ENCODE peak calls at places on chromosomes 7 and 10, in five cellular contexts. One of them, this sample, is unnamed.

GRCh38 chr10:107019154-107019553 is 145.4 kb downstream of the SORCS1 start:
- DNase-seq in thyroid gland: no peak
- DNase-seq in adrenal gland: no peak
- DNase-seq in right lobe of liver: no peak
- DNase-seq in ovary: no peak
- DNase-seq in this sample: no peak

GRCh38 chr10:101570764-101571572 is 17.1 kb downstream of the POLL start:
- DNase-seq in thyroid gland: no peak
- DNase-seq in adrenal gland: no peak
- DNase-seq in right lobe of liver: no peak
- DNase-seq in ovary: no peak
- DNase-seq in this sample: no peak

GRCh38 chr7:24137338-24137737 is 146.7 kb upstream of the NPY start:
- DNase-seq in thyroid gland: no peak
- DNase-seq in adrenal gland: no peak
- DNase-seq in right lobe of liver: no peak
- DNase-seq in ovary: no peak
- DNase-seq in this sample: no peak

GRCh38 chr10:11687779-11688447 is 54.3 kb upstream of the ECHDC3 start:
- DNase-seq in thyroid gland: no peak
- DNase-seq in adrenal gland: no peak
- DNase-seq in right lobe of liver: no peak
- DNase-seq in ovary: no peak
- DNase-seq in this sample: peak

GRCh38 chr7:7183833-7184463 is 1.6 kb downstream of the C1GALT1 start:
- DNase-seq in thyroid gland: no peak
- DNase-seq in adrenal gland: no peak
- DNase-seq in right lobe of liver: no peak
- DNase-seq in ovary: no peak
- DNase-seq in this sample: no peak

GRCh38 chr10:126533644-126534043 is 136.8 kb downstream of the C10orf90 start:
- DNase-seq in thyroid gland: no peak
- DNase-seq in adrenal gland: no peak
- DNase-seq in right lobe of liver: no peak
- DNase-seq in ovary: no peak
- DNase-seq in this sample: peak

GRCh38 chr10:96513686-96514551 is at the start of gene TLL2:
- DNase-seq in thyroid gland: peak
- DNase-seq in adrenal gland: peak
- DNase-seq in right lobe of liver: peak
- DNase-seq in ovary: peak
- DNase-seq in this sample: peak

GRCh38 chr10:124390788-124391187 is 27.9 kb downstream of the OAT start:
- DNase-seq in thyroid gland: no peak
- DNase-seq in adrenal gland: no peak
- DNase-seq in right lobe of liver: no peak
- DNase-seq in ovary: no peak
- DNase-seq in this sample: no peak

GRCh38 chr7:73678862-73679261 is 4.4 kb downstream of the DNAJC30 start:
- DNase-seq in thyroid gland: peak
- DNase-seq in adrenal gland: no peak
- DNase-seq in right lobe of liver: no peak
- DNase-seq in ovary: no peak
- DNase-seq in this sample: no peak

GRCh38 chr10:130021373-130021950 is 57.4 kb upstream of the EBF3 start:
- DNase-seq in thyroid gland: no peak
- DNase-seq in adrenal gland: no peak
- DNase-seq in right lobe of liver: no peak
- DNase-seq in ovary: no peak
- DNase-seq in this sample: no peak

GRCh38 chr7:1059200-1060091 is 15.1 kb downstream of the GPR146 start:
- DNase-seq in thyroid gland: peak
- DNase-seq in adrenal gland: no peak
- DNase-seq in right lobe of liver: peak
- DNase-seq in ovary: no peak
- DNase-seq in this sample: peak

GRCh38 chr7:5229451-5230271 is 39.6 kb downstream of the WIPI2 start:
- DNase-seq in thyroid gland: no peak
- DNase-seq in adrenal gland: no peak
- DNase-seq in right lobe of liver: peak
- DNase-seq in ovary: no peak
- DNase-seq in this sample: no peak

GRCh38 chr7:41582116-41582515 is 120.8 kb downstream of the INHBA start:
- DNase-seq in thyroid gland: no peak
- DNase-seq in adrenal gland: no peak
- DNase-seq in right lobe of liver: no peak
- DNase-seq in ovary: no peak
- DNase-seq in this sample: no peak

GRCh38 chr7:42961182-42961581 is 29.0 kb downstream of the MRPL32 start:
- DNase-seq in thyroid gland: no peak
- DNase-seq in adrenal gland: no peak
- DNase-seq in right lobe of liver: no peak
- DNase-seq in ovary: no peak
- DNase-seq in this sample: no peak

GRCh38 chr10:131658476-131659110 is 242.2 kb upstream of the PPP2R2D start:
- DNase-seq in thyroid gland: no peak
- DNase-seq in adrenal gland: peak
- DNase-seq in right lobe of liver: peak
- DNase-seq in ovary: no peak
- DNase-seq in this sample: peak

GRCh38 chr7:139570119-139570518 is 46.6 kb downstream of the CLEC2L start:
- DNase-seq in thyroid gland: no peak
- DNase-seq in adrenal gland: no peak
- DNase-seq in right lobe of liver: no peak
- DNase-seq in ovary: no peak
- DNase-seq in this sample: no peak

GRCh38 chr10:116292493-116292892 is 19.5 kb upstream of the GFRA1 start:
- DNase-seq in thyroid gland: no peak
- DNase-seq in adrenal gland: no peak
- DNase-seq in right lobe of liver: no peak
- DNase-seq in ovary: no peak
- DNase-seq in this sample: no peak

DNA sequence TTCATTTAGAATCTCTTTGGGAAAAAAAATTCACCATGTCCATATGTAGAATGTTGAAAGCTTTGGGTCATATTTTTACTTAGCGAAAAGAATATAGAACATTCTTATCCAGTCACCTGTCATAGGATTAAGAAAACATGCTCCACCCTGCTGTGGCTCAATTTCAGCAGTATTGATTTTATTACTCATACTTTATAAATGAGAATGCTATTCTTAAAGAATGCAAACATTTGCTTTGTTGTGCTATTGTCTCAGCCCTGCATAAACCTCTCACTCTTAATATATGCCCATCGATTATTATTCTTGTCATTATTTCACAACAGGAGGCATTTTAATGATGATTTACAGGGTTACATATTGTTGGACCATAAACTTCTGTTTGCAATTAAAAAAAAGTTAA is 49.8 kb upstream of the SHH start:
- DNase-seq in thyroid gland: no peak
- DNase-seq in adrenal gland: no peak
- DNase-seq in right lobe of liver: no peak
- DNase-seq in ovary: no peak
- DNase-seq in this sample: peak
- TF ChIP-seq POLR2A in thyroid gland: no peak
- TF ChIP-seq POLR2A in adrenal gland: no peak
- TF ChIP-seq POLR2A in right lobe of liver: no peak
- TF ChIP-seq POLR2A in ovary: no peak
- TF ChIP-seq POLR2A in this sample: no peak

GRCh38 chr7:37916017-37916672 is 472 bp downstream of the SFRP4 start:
- DNase-seq in thyroid gland: peak
- DNase-seq in adrenal gland: no peak
- DNase-seq in right lobe of liver: peak
- DNase-seq in ovary: peak
- DNase-seq in this sample: no peak

GRCh38 chr7:37916673-37917660 is at the start of gene SFRP4:
- DNase-seq in thyroid gland: peak
- DNase-seq in adrenal gland: peak
- DNase-seq in right lobe of liver: peak
- DNase-seq in ovary: peak
- DNase-seq in this sample: no peak

GRCh38 chr7:37912756-37913155 is 3.9 kb downstream of the SFRP4 start:
- DNase-seq in thyroid gland: no peak
- DNase-seq in adrenal gland: no peak
- DNase-seq in right lobe of liver: no peak
- DNase-seq in ovary: no peak
- DNase-seq in this sample: no peak

GRCh38 chr7:37918526-37918925 is 1.9 kb upstream of the SFRP4 start:
- DNase-seq in thyroid gland: no peak
- DNase-seq in adrenal gland: no peak
- DNase-seq in right lobe of liver: no peak
- DNase-seq in ovary: no peak
- DNase-seq in this sample: no peak

GRCh38 chr7:37915438-37915837 is 1.2 kb downstream of the SFRP4 start:
- DNase-seq in thyroid gland: peak
- DNase-seq in adrenal gland: no peak
- DNase-seq in right lobe of liver: no peak
- DNase-seq in ovary: peak
- DNase-seq in this sample: no peak
- H3K4me3 ChIP-seq in thyroid gland: no peak
- H3K4me3 ChIP-seq in adrenal gland: no peak
- H3K4me3 ChIP-seq in right lobe of liver: no peak
- H3K4me3 ChIP-seq in ovary: peak
- H3K4me3 ChIP-seq in this sample: peak

GRCh38 chr10:62153191-62153590 is 115.5 kb downstream of the RTKN2 start:
- DNase-seq in thyroid gland: no peak
- DNase-seq in adrenal gland: no peak
- DNase-seq in right lobe of liver: no peak
- DNase-seq in ovary: no peak
- DNase-seq in this sample: no peak
- H3K27ac ChIP-seq in thyroid gland: no peak
- H3K27ac ChIP-seq in adrenal gland: no peak
- H3K27ac ChIP-seq in right lobe of liver: no peak
- H3K27ac ChIP-seq in ovary: no peak
- H3K27ac ChIP-seq in this sample: no peak

GRCh38 chr7:152465118-152465387 is 29.2 kb upstream of the KMT2C start:
- DNase-seq in thyroid gland: no peak
- DNase-seq in adrenal gland: no peak
- DNase-seq in right lobe of liver: no peak
- DNase-seq in ovary: no peak
- DNase-seq in this sample: no peak

GRCh38 chr7:152467225-152467624 is 31.4 kb upstream of the KMT2C start:
- DNase-seq in thyroid gland: no peak
- DNase-seq in adrenal gland: no peak
- DNase-seq in right lobe of liver: no peak
- DNase-seq in ovary: no peak
- DNase-seq in this sample: no peak

GRCh38 chr7:152463714-152464311 is 28.0 kb upstream of the KMT2C start:
- DNase-seq in thyroid gland: peak
- DNase-seq in adrenal gland: peak
- DNase-seq in right lobe of liver: peak
- DNase-seq in ovary: peak
- DNase-seq in this sample: peak

GRCh38 chr7:152462995-152463713 is 27.4 kb upstream of the KMT2C start:
- DNase-seq in thyroid gland: peak
- DNase-seq in adrenal gland: no peak
- DNase-seq in right lobe of liver: no peak
- DNase-seq in ovary: peak
- DNase-seq in this sample: no peak

DNA sequence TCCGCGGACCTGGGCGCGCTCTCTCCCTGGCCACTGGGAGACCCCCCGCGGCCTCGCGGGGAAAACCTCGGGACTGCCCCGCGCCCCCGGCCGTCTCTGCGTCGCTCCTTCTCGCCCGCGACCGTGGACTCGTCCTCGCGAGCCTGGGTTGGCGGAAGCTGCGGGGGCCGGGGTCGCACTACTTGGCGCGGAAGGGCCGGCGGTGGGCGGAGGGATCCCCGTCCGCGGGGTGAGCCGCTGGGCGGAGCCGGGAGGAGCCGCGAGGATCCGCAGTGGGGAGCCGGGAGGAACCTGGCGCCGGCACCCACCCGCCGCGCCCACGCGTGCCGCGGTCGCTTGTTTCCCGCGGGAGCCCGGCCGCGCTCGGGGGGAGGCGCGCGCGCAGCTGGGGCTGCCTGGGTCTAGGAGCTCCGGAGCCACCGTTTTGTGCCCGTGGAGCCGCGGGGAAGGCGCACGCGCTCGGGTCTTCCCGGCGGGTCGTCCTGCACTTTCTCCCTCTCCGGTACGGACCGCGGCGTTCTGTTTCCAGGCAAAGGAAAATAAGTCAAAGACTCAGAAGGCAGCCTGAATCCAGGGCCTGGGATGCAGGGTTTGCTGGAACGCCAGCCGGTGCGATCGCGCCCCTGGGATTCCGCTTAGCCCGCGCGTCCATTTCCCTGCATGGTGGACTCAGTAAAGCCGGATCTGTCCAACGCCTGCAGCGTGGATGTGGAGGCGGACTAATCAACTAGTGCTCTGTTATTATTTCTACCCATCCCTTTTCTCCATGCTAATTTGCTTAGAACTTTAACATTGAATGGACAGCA is 28.7 kb upstream of the KMT2C start:
- DNase-seq in thyroid gland: peak
- DNase-seq in adrenal gland: peak
- DNase-seq in right lobe of liver: peak
- DNase-seq in ovary: peak
- DNase-seq in this sample: peak
- TF ChIP-seq POLR2A in thyroid gland: peak
- TF ChIP-seq POLR2A in adrenal gland: peak
- TF ChIP-seq POLR2A in right lobe of liver: peak
- TF ChIP-seq POLR2A in ovary: peak
- TF ChIP-seq POLR2A in this sample: no peak

DNA sequence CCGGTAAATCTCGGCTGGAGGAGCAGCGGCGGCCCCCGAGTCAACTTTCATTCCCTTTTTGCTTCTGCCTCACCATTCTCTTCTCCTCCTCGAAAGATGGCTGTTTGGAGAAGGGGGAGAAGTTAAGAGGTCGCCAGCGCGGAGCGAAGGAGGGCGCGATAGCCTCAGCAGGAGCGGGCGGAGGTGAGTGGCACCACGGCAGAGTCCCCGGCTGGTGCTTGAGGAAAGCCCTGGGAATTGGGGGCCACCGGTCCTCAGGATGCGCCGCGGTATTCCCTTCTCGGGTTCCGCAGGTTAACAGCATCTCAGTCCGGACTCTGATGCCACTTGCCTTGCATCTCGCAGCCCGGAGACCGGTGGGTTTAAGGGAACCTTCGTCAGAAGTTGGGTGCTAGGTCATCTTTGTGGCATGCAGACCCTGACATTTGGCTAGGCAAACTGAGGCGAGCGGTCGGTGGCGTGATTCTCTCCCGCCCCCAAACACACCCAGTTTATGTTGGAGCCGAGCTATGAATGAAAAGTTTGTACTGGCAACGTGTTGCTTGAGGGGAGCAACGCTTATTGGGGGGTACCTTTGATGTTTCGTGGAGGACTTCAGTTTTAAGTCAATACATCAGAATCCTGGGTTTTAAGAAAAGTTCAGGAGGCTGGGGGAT is 59.5 kb upstream of the PRPS1L1 start:
- DNase-seq in thyroid gland: peak
- DNase-seq in adrenal gland: no peak
- DNase-seq in right lobe of liver: no peak
- DNase-seq in ovary: no peak
- DNase-seq in this sample: no peak
- H3K4me3 ChIP-seq in thyroid gland: no peak
- H3K4me3 ChIP-seq in adrenal gland: peak
- H3K4me3 ChIP-seq in right lobe of liver: peak
- H3K4me3 ChIP-seq in ovary: peak
- H3K4me3 ChIP-seq in this sample: peak